ENCODE peak calls at places on chromosomes 3 and 15, in four cellular contexts. F is stomach, Z is esophagus squamous epithelium, R is ovary. B is an unnamed sample.

GRCh38 chr15:77985931-77986480 is 91.5 kb downstream of the TBC1D2B start:
- DNase-seq in F (no peak), R (no peak), Z (no peak), B (no peak)

GRCh38 chr3:29697989-29698388 is 417.1 kb downstream of the RBMS3 start:
- DNase-seq in Z (no peak), R (no peak), F (no peak), B (no peak)

GRCh38 chr15:65633752-65634151 is 12.0 kb downstream of the SLC24A1 start:
- DNase-seq in R (no peak), Z (no peak), F (no peak), B (no peak)

GRCh38 chr15:27412413-27412812 is 441.4 kb downstream of the GABRG3 start:
- DNase-seq in Z (no peak), F (no peak), R (no peak), B (no peak)

GRCh38 chr3:10702961-10703740 is 112.9 kb upstream of the SLC6A11 start:
- DNase-seq in Z (no peak), F (no peak), R (no peak), B (no peak)

GRCh38 chr3:39107874-39108308 is 411 bp downstream of the TTC21A start:
- DNase-seq in R (no peak), Z (no peak), F (no peak), B (no peak)

GRCh38 chr3:171505822-171506333 is 45.7 kb upstream of the TNIK start:
- DNase-seq in F (no peak), Z (no peak), R (no peak), B (no peak)

GRCh38 chr15:60957111-60957510 is 272.0 kb downstream of the RORA start:
- DNase-seq in Z (no peak), F (no peak), R (no peak), B (no peak)

GRCh38 chr15:69760263-69760855 is 307.7 kb downstream of the RPLP1 start:
- DNase-seq in Z (no peak), F (no peak), R (no peak), B (no peak)

GRCh38 chr3:4741106-4741403 is 238.2 kb upstream of the BHLHE40 start:
- DNase-seq in R (no peak), Z (no peak), F (no peak), B (no peak)
- TF ChIP-seq POLR2A in R (no peak), Z (no peak), F (no peak), B (no peak)

GRCh38 chr3:109270779-109271178 is 45.5 kb downstream of the DPPA2 start:
- DNase-seq in F (no peak), R (no peak), Z (no peak), B (no peak)
- H3K27me3 ChIP-seq in F (no peaks in the 10 kb centered on the region), R (no peaks in the 10 kb centered on the region), Z (no peaks in the 10 kb centered on the region), B (no peaks in the 10 kb centered on the region)

GRCh38 chr3:118740722-118741290 is 293.8 kb downstream of the IGSF11 start:
- DNase-seq in Z (no peak), F (no peak), R (no peak), B (no peak)
- TF ChIP-seq POLR2A in Z (no peak), F (no peak), R (no peak), B (no peak)

DNA sequence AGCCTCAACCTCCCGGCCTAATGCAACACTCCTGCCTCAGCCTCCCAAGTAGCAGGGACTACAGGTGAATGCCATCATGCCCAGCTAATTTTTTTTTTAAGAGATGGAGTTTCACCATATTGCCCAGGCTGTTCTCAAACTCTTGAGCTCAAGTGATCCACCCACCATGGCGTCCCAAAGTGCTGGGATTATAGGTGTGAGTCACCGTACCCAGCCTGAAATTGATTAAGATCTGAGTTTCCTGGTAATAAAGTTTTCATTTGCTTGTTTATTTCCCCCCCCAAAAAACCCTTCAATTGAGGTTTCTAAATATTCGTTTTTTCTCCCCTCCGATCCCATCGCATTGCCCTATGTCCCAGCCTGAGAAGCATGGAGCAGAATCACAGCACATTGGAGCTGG is 39.0 kb downstream of the HES1 start:
- DNase-seq in Z (no peak), R (no peak), F (no peak), B (no peak)
- H3K27me3 ChIP-seq in Z (peaks cover 8% of the 10 kb centered on the region), R (no peaks in the 10 kb centered on the region), F (no peaks in the 10 kb centered on the region), B (no peaks in the 10 kb centered on the region)

GRCh38 chr3:25151497-25151896 is 276.6 kb upstream of the RARB start:
- DNase-seq in Z (no peak), R (no peak), F (no peak), B (no peak)
- TF ChIP-seq POLR2A in Z (no peak), R (no peak), F (no peak), B (no peak)

B was measured in adrenal gland.